ENCODE peak calls at places on chromosomes 5 and 9, in four cellular contexts. One of them, this sample, is unnamed.

GRCh38 chr9:6689893-6690634 is 44.5 kb upstream of the GLDC start:
- DNase-seq in GM12878: no peak
- DNase-seq in HepG2: no peak
- DNase-seq in SK-N-SH: no peak
- DNase-seq in this sample: no peak

GRCh38 chr9:91515074-91515687 is 91.5 kb upstream of the NFIL3 start:
- DNase-seq in GM12878: peak; percentile 30
- DNase-seq in HepG2: no peak
- DNase-seq in SK-N-SH: no peak
- DNase-seq in this sample: no peak

GRCh38 chr9:84169240-84169639 is 171.3 kb downstream of the SLC28A3 start:
- DNase-seq in GM12878: no peak
- DNase-seq in HepG2: no peak
- DNase-seq in SK-N-SH: no peak
- DNase-seq in this sample: no peak

GRCh38 chr5:178762391-178762790 is 31.9 kb upstream of the ZNF354A start:
- DNase-seq in GM12878: no peak
- DNase-seq in HepG2: no peak
- DNase-seq in SK-N-SH: no peak
- DNase-seq in this sample: no peak

GRCh38 chr9:112380771-112381181 is 868 bp downstream of the HSDL2 start:
- DNase-seq in GM12878: peak; percentile 34
- DNase-seq in HepG2: peak; percentile 42
- DNase-seq in SK-N-SH: peak; percentile 12
- DNase-seq in this sample: peak; percentile 34

GRCh38 chr9:135216666-135217431 is 129.4 kb downstream of the OLFM1 start:
- DNase-seq in GM12878: no peak
- DNase-seq in HepG2: no peak
- DNase-seq in SK-N-SH: peak; percentile 70
- DNase-seq in this sample: no peak

GRCh38 chr5:56490971-56491468 is 257.9 kb upstream of the ANKRD55 start:
- DNase-seq in GM12878: no peak
- DNase-seq in HepG2: no peak
- DNase-seq in SK-N-SH: no peak
- DNase-seq in this sample: no peak

GRCh38 chr5:153781325-153781724 is 257.4 kb downstream of the FAM114A2 start:
- DNase-seq in GM12878: no peak
- DNase-seq in HepG2: no peak
- DNase-seq in SK-N-SH: no peak
- DNase-seq in this sample: no peak

GRCh38 chr9:123417289-123418051 is 61.5 kb downstream of the CRB2 start:
- DNase-seq in GM12878: no peak
- DNase-seq in HepG2: no peak
- DNase-seq in SK-N-SH: no peak
- DNase-seq in this sample: no peak

GRCh38 chr9:123418052-123418430 is 62.0 kb downstream of the CRB2 start:
- DNase-seq in GM12878: no peak
- DNase-seq in HepG2: no peak
- DNase-seq in SK-N-SH: no peak
- DNase-seq in this sample: no peak

GRCh38 chr9:123419721-123420559 is 63.9 kb downstream of the CRB2 start:
- DNase-seq in GM12878: no peak
- DNase-seq in HepG2: no peak
- DNase-seq in SK-N-SH: no peak
- DNase-seq in this sample: no peak

GRCh38 chr9:123419091-123419490 is 63.1 kb downstream of the CRB2 start:
- DNase-seq in GM12878: no peak
- DNase-seq in HepG2: no peak
- DNase-seq in SK-N-SH: no peak
- DNase-seq in this sample: no peak

DNA sequence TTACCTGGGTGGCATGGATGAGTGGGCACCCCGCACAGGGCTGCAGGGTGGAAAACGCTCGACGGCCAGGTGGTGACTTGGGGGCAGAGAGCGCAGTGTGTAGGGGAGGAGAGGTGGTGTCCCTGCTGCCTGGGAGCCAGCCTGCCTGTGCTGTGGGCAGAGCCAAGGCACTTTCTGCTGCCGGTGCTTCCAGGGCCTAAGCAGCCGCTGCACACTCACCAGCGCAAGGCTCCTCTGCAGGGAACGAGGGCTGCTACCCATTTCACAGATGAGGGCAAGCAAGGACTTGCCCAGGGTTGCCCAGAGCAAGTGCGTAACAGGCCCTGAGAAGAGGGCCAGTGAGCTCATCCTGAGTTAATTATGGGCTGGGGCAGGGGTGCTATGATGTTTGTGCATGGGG is 62.5 kb downstream of the CRB2 start:
- DNase-seq in GM12878: no peak
- DNase-seq in HepG2: no peak
- DNase-seq in SK-N-SH: no peak
- DNase-seq in this sample: no peak
- TF ChIP-seq PBX3 in GM12878: no peak
- TF ChIP-seq PBX3 in HepG2: no peak
- TF ChIP-seq PBX3 in SK-N-SH: no peak
- TF ChIP-seq PBX3 in this sample: no peak

DNA sequence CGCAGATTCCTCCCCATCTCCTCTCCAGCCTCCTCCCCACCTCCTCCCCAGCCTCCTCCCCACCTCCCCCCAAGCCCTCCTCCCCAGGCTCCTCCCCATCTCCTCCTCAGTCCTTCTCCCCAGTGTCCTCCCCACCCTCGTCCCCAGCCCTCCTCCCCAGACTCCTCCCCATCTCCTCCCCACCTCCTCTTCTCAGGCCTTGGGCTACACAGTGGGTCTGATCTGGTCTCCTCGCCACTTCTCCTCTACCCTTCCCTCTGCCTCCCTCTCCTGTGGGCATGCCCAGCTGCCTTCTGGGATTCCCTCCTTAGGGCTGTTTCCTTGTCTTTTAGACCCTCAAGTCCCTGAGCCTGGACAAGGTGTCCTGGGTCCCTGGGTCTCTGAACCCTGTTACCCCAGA is 28.3 kb downstream of the CXXC5 start:
- DNase-seq in GM12878: no peak
- DNase-seq in HepG2: no peak
- DNase-seq in SK-N-SH: no peak
- DNase-seq in this sample: no peak
- TF ChIP-seq PBX3 in GM12878: no peak
- TF ChIP-seq PBX3 in HepG2: no peak
- TF ChIP-seq PBX3 in SK-N-SH: no peak
- TF ChIP-seq PBX3 in this sample: no peak

DNA sequence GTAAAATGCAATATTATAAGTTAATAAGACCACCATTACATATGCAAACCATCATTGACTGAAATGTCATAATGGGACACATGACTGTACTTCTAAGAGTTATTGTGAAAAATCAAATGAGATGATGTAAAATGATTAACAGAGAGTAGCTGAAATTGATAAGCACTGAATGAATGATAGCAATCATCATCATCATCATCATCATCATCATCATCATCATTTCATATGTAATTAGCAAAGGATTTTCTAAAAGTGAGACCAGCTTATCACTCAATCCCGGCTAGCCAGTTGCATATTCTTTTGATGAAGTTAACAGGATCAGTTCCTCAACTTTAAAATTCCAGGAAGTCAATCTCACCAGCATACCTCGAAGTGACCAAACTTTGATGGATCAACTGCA is 650.3 kb upstream of the KLF4 start:
- DNase-seq in GM12878: no peak
- DNase-seq in HepG2: no peak
- DNase-seq in SK-N-SH: no peak
- DNase-seq in this sample: no peak
- TF ChIP-seq PBX3 in GM12878: no peak
- TF ChIP-seq PBX3 in HepG2: no peak
- TF ChIP-seq PBX3 in SK-N-SH: no peak
- TF ChIP-seq PBX3 in this sample: no peak

DNA sequence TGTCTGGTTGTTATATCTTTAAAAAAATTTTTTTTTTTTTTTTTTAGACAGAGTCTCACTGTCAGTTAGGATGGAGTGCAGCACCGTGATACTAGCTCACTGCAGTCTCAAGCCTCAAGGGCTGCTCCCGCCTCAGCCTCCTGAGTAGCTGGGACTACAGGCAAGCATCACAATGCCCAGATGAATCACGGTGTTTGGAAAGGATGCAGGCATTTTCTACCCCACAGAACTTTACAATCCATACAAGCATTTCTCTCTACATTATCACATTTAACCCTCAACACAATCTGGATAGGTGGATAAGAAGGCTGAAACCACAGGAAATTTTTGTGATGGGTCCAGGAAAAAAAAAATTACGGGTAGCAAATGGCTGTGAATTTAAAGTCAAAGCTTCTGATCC is 5.8 kb upstream of the PCA3 start:
- DNase-seq in GM12878: no peak
- DNase-seq in HepG2: no peak
- DNase-seq in SK-N-SH: no peak
- DNase-seq in this sample: no peak
- TF ChIP-seq PBX3 in GM12878: no peak
- TF ChIP-seq PBX3 in HepG2: no peak
- TF ChIP-seq PBX3 in SK-N-SH: no peak
- TF ChIP-seq PBX3 in this sample: no peak

GRCh38 chr9:33164138-33164809 is 2.9 kb downstream of the B4GALT1 start:
- DNase-seq in GM12878: no peak
- DNase-seq in HepG2: no peak
- DNase-seq in SK-N-SH: no peak
- DNase-seq in this sample: no peak

GRCh38 chr9:33167084-33167948 is at the start of gene B4GALT1:
- DNase-seq in GM12878: peak; percentile 75
- DNase-seq in HepG2: peak; percentile 64
- DNase-seq in SK-N-SH: peak; percentile 98
- DNase-seq in this sample: peak; percentile 86

GRCh38 chr9:33167949-33168535 is 906 bp upstream of the B4GALT1 start:
- DNase-seq in GM12878: no peak
- DNase-seq in HepG2: no peak
- DNase-seq in SK-N-SH: no peak
- DNase-seq in this sample: no peak

GRCh38 chr9:33165263-33166151 is 1.6 kb downstream of the B4GALT1 start:
- DNase-seq in GM12878: peak; percentile 78
- DNase-seq in HepG2: peak; percentile 95
- DNase-seq in SK-N-SH: no peak
- DNase-seq in this sample: peak; percentile 73

DNA sequence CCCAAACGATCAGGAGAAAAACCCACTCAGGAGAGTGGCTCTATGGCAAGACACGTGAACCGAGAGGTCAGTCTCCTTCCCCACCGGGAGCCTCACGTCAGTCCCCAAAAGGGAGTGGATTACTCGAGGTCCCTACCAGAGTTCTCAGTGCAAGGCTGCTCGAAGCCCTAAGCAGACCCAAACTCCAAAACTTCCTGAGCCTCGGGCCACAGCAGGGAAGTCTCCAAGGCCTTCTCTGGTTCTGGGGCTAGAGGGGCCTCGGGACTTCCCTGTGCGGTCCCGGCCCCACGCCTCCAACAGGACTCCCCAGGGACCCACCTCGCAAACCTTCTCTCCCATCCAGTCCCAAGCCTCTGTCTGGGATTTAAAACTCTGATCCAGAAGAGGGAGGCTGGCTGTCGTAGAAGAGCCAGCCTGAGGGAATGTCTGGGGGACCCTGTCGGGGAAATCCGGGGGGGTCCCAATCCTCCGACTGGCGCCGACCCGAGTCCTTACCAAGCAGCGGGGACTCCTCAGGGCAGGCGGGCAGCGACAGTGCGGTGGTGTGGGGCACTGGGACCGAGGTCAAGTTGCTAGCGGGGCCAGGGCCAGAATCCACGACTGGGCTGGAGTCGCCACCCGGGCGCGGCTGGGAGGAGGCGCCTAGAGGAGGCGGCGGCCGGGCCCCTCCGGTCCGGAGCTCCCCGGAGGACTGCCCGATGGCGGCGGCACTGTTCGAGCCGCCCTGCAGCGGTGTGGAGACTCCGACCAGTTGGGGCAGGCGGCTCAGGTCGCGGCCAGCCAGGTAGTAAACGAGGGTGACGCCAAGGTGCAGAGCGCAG is 663 bp downstream of the B4GALT1 start:
- DNase-seq in GM12878: no peak
- DNase-seq in HepG2: no peak
- DNase-seq in SK-N-SH: peak; percentile 82
- DNase-seq in this sample: peak; percentile 53
- TF ChIP-seq PBX3 in GM12878: no peak
- TF ChIP-seq PBX3 in HepG2: no peak
- TF ChIP-seq PBX3 in SK-N-SH: no peak
- TF ChIP-seq PBX3 in this sample: no peak

This sample was measured in A549.